ENCODE peak calls at places on chromosomes 16 and 17, in five cellular contexts. One of them, this sample, is unnamed.

GRCh38 chr17:35725058-35725457 is 6.4 kb upstream of the RASL10B start:
- DNase-seq in kidney: no peak
- DNase-seq in AG09309: no peak
- DNase-seq in astrocyte: no peak
- DNase-seq in epithelial cell of esophagus: no peak
- DNase-seq in this sample: no peak

GRCh38 chr16:85568519-85568918 is 44.6 kb upstream of the GSE1 start:
- DNase-seq in epithelial cell of esophagus: no peak
- DNase-seq in astrocyte: no peak
- DNase-seq in kidney: peak
- DNase-seq in AG09309: no peak
- DNase-seq in this sample: no peak

GRCh38 chr16:2081685-2082084 is 33.9 kb downstream of the TSC2 start:
- DNase-seq in AG09309: no peak
- DNase-seq in astrocyte: no peak
- DNase-seq in epithelial cell of esophagus: no peak
- DNase-seq in kidney: no peak
- DNase-seq in this sample: no peak

GRCh38 chr16:56669840-56670639 is 426 bp downstream of the MT1H start:
- DNase-seq in AG09309: no peak
- DNase-seq in astrocyte: no peak
- DNase-seq in kidney: no peak
- DNase-seq in epithelial cell of esophagus: no peak
- DNase-seq in this sample: no peak

GRCh38 chr16:74297296-74297665 is 667 bp downstream of the PSMD7 start:
- DNase-seq in kidney: no peak
- DNase-seq in epithelial cell of esophagus: peak
- DNase-seq in AG09309: no peak
- DNase-seq in astrocyte: no peak
- DNase-seq in this sample: peak

GRCh38 chr16:3059041-3059722 is 6.3 kb upstream of the IL32 start:
- DNase-seq in kidney: peak
- DNase-seq in AG09309: peak
- DNase-seq in astrocyte: peak
- DNase-seq in epithelial cell of esophagus: peak
- DNase-seq in this sample: peak

GRCh38 chr17:238071-238963 is 56.9 kb upstream of the DOC2B start:
- DNase-seq in AG09309: no peak
- DNase-seq in astrocyte: no peak
- DNase-seq in kidney: peak
- DNase-seq in epithelial cell of esophagus: no peak
- DNase-seq in this sample: no peak

GRCh38 chr17:45854209-45854608 is 9.5 kb downstream of the SPPL2C start:
- DNase-seq in astrocyte: no peak
- DNase-seq in epithelial cell of esophagus: no peak
- DNase-seq in AG09309: no peak
- DNase-seq in kidney: no peak
- DNase-seq in this sample: no peak

GRCh38 chr17:45149669-45150603 is 1.7 kb downstream of the HEXIM1 start:
- DNase-seq in AG09309: no peak
- DNase-seq in epithelial cell of esophagus: peak
- DNase-seq in astrocyte: peak
- DNase-seq in kidney: peak
- DNase-seq in this sample: peak

GRCh38 chr17:80109066-80109618 is 7.8 kb downstream of the GAA start:
- DNase-seq in astrocyte: no peak
- DNase-seq in kidney: peak
- DNase-seq in AG09309: no peak
- DNase-seq in epithelial cell of esophagus: no peak
- DNase-seq in this sample: no peak

GRCh38 chr16:59342669-59343068 is 608.6 kb upstream of the GOT2 start:
- DNase-seq in kidney: no peak
- DNase-seq in astrocyte: no peak
- DNase-seq in AG09309: no peak
- DNase-seq in epithelial cell of esophagus: peak
- DNase-seq in this sample: no peak

GRCh38 chr16:31487720-31488629 is 5.1 kb downstream of the SLC5A2 start:
- DNase-seq in astrocyte: no peak
- DNase-seq in epithelial cell of esophagus: peak
- DNase-seq in AG09309: no peak
- DNase-seq in kidney: peak
- DNase-seq in this sample: no peak

GRCh38 chr16:85126731-85127662 is 14.7 kb upstream of the CIBAR2 start:
- DNase-seq in epithelial cell of esophagus: peak
- DNase-seq in astrocyte: peak
- DNase-seq in kidney: no peak
- DNase-seq in AG09309: peak
- DNase-seq in this sample: peak

GRCh38 chr16:57624806-57625500 is 3.5 kb upstream of the ADGRG1 start:
- DNase-seq in AG09309: no peak
- DNase-seq in astrocyte: no peak
- DNase-seq in epithelial cell of esophagus: no peak
- DNase-seq in kidney: peak
- DNase-seq in this sample: peak

GRCh38 chr16:66968847-66969246 is 7.8 kb downstream of the CES3 start:
- DNase-seq in epithelial cell of esophagus: no peak
- DNase-seq in astrocyte: no peak
- DNase-seq in AG09309: no peak
- DNase-seq in kidney: no peak
- DNase-seq in this sample: no peak

GRCh38 chr16:12896562-12896961 is 4.8 kb upstream of the SHISA9 start:
- DNase-seq in kidney: no peak
- DNase-seq in epithelial cell of esophagus: peak
- DNase-seq in astrocyte: peak
- DNase-seq in AG09309: no peak
- DNase-seq in this sample: peak

GRCh38 chr17:20997711-20998570 is 44.9 kb downstream of the USP22 start:
- DNase-seq in AG09309: no peak
- DNase-seq in kidney: peak
- DNase-seq in epithelial cell of esophagus: no peak
- DNase-seq in astrocyte: no peak
- DNase-seq in this sample: no peak

DNA sequence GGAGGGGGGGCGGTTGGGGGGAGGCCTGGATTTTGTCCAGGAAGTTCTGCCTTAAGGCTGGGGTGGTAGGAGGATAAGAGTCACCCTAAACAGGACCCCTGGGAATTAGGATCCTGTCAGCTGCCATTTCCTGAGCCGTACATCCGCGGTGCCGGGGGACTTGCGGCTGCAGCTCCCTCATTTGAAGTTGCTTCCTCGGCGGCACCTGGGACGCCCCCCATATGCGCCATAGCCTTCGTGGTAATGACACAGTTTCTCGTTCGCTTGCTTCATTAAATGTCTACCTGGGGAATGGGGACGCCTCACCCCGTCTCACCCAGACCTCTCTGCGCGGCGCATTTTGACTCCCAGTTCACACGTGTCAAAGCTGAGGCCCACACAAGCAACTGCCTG is 55.1 kb upstream of the PABPN1L start:
- DNase-seq in astrocyte: no peak
- DNase-seq in epithelial cell of esophagus: no peak
- DNase-seq in kidney: no peak
- DNase-seq in AG09309: no peak
- DNase-seq in this sample: no peak
- H3K4me3 ChIP-seq in astrocyte: no peak
- H3K4me3 ChIP-seq in epithelial cell of esophagus: no peak
- H3K4me3 ChIP-seq in kidney: no peak
- H3K4me3 ChIP-seq in AG09309: no peak
- H3K4me3 ChIP-seq in this sample: no peak

GRCh38 chr17:32341141-32341856 is 674 bp downstream of the C17orf75 start:
- DNase-seq in kidney: no peak
- DNase-seq in AG09309: no peak
- DNase-seq in astrocyte: no peak
- DNase-seq in epithelial cell of esophagus: peak
- DNase-seq in this sample: no peak
- TF ChIP-seq CTCF in kidney: peak
- TF ChIP-seq CTCF in AG09309: peak
- TF ChIP-seq CTCF in astrocyte: no peak
- TF ChIP-seq CTCF in epithelial cell of esophagus: peak
- TF ChIP-seq CTCF in this sample: peak

GRCh38 chr17:75410141-75410540 is 4.7 kb upstream of the GRB2 start:
- DNase-seq in kidney: no peak
- DNase-seq in astrocyte: no peak
- DNase-seq in epithelial cell of esophagus: no peak
- DNase-seq in AG09309: no peak
- DNase-seq in this sample: no peak

GRCh38 chr17:75416006-75416405 is 10.5 kb upstream of the GRB2 start:
- DNase-seq in AG09309: no peak
- DNase-seq in epithelial cell of esophagus: no peak
- DNase-seq in astrocyte: no peak
- DNase-seq in kidney: no peak
- DNase-seq in this sample: no peak

GRCh38 chr17:75411328-75412067 is 6.0 kb upstream of the GRB2 start:
- DNase-seq in kidney: no peak
- DNase-seq in epithelial cell of esophagus: no peak
- DNase-seq in astrocyte: no peak
- DNase-seq in AG09309: no peak
- DNase-seq in this sample: no peak

GRCh38 chr17:75414488-75414887 is 9.0 kb upstream of the GRB2 start:
- DNase-seq in epithelial cell of esophagus: no peak
- DNase-seq in astrocyte: no peak
- DNase-seq in AG09309: no peak
- DNase-seq in kidney: no peak
- DNase-seq in this sample: no peak

GRCh38 chr17:75412455-75413317 is 7.2 kb upstream of the GRB2 start:
- DNase-seq in AG09309: no peak
- DNase-seq in kidney: no peak
- DNase-seq in astrocyte: peak
- DNase-seq in epithelial cell of esophagus: peak
- DNase-seq in this sample: peak
- H3K4me3 ChIP-seq in AG09309: no peak
- H3K4me3 ChIP-seq in kidney: peak
- H3K4me3 ChIP-seq in astrocyte: no peak
- H3K4me3 ChIP-seq in epithelial cell of esophagus: no peak
- H3K4me3 ChIP-seq in this sample: peak

DNA sequence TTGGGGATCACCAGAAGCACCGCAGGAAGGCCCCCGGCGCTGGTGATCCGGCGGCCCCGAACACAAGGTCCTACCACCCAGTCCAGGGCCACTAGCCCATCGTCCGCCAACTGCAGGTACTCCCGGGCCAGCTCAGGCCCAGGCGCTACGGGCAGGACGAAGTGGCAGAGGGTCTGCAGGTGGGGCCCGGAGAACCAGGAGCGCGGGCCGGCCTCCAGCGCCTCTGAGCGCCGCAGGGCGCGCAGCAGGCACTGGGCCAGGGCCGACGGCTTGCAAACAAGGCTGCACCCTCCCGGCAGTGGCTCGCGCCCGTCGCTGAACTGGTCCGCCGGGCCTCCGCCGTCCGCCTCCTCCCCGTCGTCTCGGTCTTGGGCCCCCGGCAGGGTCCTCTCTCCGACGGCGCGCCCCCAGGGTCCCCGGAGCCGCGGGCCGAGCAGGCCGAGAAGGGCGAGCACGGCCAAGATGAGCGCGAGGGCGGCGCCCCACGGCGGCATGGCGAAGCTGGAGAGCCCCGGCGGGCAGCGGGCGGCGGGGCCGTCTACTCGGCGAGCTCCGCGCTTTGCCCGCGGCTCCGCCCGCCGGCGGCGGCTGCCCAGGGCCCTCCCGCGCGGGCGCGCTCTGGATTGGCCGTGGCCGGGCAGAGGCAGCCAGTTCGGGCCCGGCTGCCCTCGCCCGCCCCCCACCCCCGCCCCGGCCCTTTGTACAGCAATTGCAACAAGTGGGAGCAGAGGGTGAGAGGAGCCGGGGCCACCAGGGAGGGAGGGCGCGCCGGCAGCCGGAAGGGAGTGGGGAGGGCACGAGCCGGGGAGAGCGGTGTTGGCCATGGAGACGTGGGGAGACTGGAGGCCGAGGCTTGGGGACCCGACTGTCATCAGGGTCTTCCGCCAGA is at the start of gene ABHD15:
- DNase-seq in astrocyte: peak
- DNase-seq in AG09309: no peak
- DNase-seq in epithelial cell of esophagus: peak
- DNase-seq in kidney: peak
- DNase-seq in this sample: peak
- TF ChIP-seq CTCF in astrocyte: no peak
- TF ChIP-seq CTCF in AG09309: no peak
- TF ChIP-seq CTCF in epithelial cell of esophagus: no peak
- TF ChIP-seq CTCF in kidney: no peak
- TF ChIP-seq CTCF in this sample: no peak

DNA sequence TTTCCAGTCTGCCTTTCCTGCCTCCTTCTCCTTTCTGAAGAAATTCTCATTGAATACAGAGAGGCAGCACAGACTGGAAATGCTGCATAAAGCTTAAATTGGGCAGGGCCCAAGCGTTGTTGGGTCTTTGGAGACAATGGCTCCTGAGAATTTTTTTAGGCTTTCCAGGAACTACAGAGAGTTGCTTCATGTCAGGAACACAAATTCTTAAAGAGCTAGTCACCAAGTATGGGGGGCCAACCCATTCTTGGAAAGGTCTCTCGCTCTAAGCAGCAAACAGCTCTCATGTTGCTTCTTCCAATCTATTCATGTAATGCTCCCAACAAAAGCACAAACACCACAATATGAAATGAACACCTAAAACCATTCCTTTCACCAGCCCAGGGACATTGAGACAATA is 6.9 kb downstream of the HNF1B start:
- DNase-seq in AG09309: no peak
- DNase-seq in epithelial cell of esophagus: no peak
- DNase-seq in kidney: no peak
- DNase-seq in astrocyte: peak
- DNase-seq in this sample: peak
- H3K4me3 ChIP-seq in AG09309: no peak
- H3K4me3 ChIP-seq in epithelial cell of esophagus: no peak
- H3K4me3 ChIP-seq in kidney: no peak
- H3K4me3 ChIP-seq in astrocyte: no peak
- H3K4me3 ChIP-seq in this sample: no peak

DNA sequence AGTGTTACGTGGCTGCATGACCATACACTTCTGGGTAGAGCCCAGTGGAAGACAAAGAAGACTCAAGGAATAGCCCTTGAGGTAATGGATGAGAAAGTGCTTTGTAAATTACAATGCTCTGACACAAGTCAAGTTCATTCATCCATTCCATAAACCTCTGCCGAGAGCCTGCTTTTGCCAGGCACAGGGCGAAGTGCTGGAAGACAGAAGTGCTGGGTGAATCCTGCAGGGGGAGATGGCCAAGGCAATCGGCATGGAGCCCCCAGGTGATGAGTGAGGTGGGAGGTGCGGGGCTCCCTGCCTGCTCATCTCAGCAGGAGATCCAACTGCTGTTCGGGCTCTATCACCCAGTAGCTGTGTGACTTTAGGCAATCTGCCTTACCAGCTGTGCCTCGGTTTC is 2.8 kb upstream of the SOCS3 start:
- DNase-seq in astrocyte: no peak
- DNase-seq in kidney: no peak
- DNase-seq in epithelial cell of esophagus: no peak
- DNase-seq in AG09309: no peak
- DNase-seq in this sample: no peak
- TF ChIP-seq CTCF in astrocyte: peak
- TF ChIP-seq CTCF in kidney: no peak
- TF ChIP-seq CTCF in epithelial cell of esophagus: no peak
- TF ChIP-seq CTCF in AG09309: peak
- TF ChIP-seq CTCF in this sample: peak

This sample was measured in AG10803.